ENCODE peak calls at places on chromosomes 4 and X, in six cellular contexts. One of them, this sample, is unnamed.

GRCh38 chrX:37378399-37378798 is 29.2 kb downstream of the PRRG1 start:
- DNase-seq in M059J: peak
- DNase-seq in dermis microvascular lymphatic vessel endothelial cell: peak
- DNase-seq in head of caudate nucleus: no peak
- DNase-seq in central memory CD8-positive, alpha-beta T cell: no peak
- DNase-seq in mesothelial cell of epicardium: no peak
- DNase-seq in this sample: no peak

GRCh38 chrX:103554687-103555417 is 30.5 kb upstream of the TCEAL4 start:
- DNase-seq in M059J: peak
- DNase-seq in mesothelial cell of epicardium: peak
- DNase-seq in central memory CD8-positive, alpha-beta T cell: peak
- DNase-seq in head of caudate nucleus: peak
- DNase-seq in dermis microvascular lymphatic vessel endothelial cell: peak
- DNase-seq in this sample: peak

GRCh38 chr4:156378053-156378665 is 424.5 kb upstream of the CTSO start:
- DNase-seq in dermis microvascular lymphatic vessel endothelial cell: peak
- DNase-seq in M059J: peak
- DNase-seq in mesothelial cell of epicardium: no peak
- DNase-seq in head of caudate nucleus: no peak
- DNase-seq in central memory CD8-positive, alpha-beta T cell: no peak
- DNase-seq in this sample: no peak

GRCh38 chr4:137749466-137749865 is 217.2 kb upstream of the PCDH18 start:
- DNase-seq in mesothelial cell of epicardium: no peak
- DNase-seq in head of caudate nucleus: no peak
- DNase-seq in dermis microvascular lymphatic vessel endothelial cell: peak
- DNase-seq in central memory CD8-positive, alpha-beta T cell: no peak
- DNase-seq in M059J: peak
- DNase-seq in this sample: no peak

GRCh38 chr4:3652586-3652985 is 113.6 kb upstream of the ADRA2C start:
- DNase-seq in M059J: no peak
- DNase-seq in head of caudate nucleus: no peak
- DNase-seq in mesothelial cell of epicardium: no peak
- DNase-seq in dermis microvascular lymphatic vessel endothelial cell: no peak
- DNase-seq in central memory CD8-positive, alpha-beta T cell: no peak
- DNase-seq in this sample: no peak

GRCh38 chrX:146278381-146278780 is 460.8 kb downstream of the SLITRK2 start:
- DNase-seq in M059J: no peak
- DNase-seq in dermis microvascular lymphatic vessel endothelial cell: no peak
- DNase-seq in head of caudate nucleus: no peak
- DNase-seq in central memory CD8-positive, alpha-beta T cell: no peak
- DNase-seq in mesothelial cell of epicardium: no peak
- DNase-seq in this sample: peak

GRCh38 chr4:159363376-159363775 is 260.5 kb downstream of the RAPGEF2 start:
- DNase-seq in mesothelial cell of epicardium: no peak
- DNase-seq in head of caudate nucleus: no peak
- DNase-seq in central memory CD8-positive, alpha-beta T cell: no peak
- DNase-seq in M059J: peak
- DNase-seq in dermis microvascular lymphatic vessel endothelial cell: no peak
- DNase-seq in this sample: no peak

GRCh38 chr4:108861339-108861738 is 98.5 kb upstream of the ETNPPL start:
- DNase-seq in M059J: peak
- DNase-seq in dermis microvascular lymphatic vessel endothelial cell: peak
- DNase-seq in mesothelial cell of epicardium: no peak
- DNase-seq in head of caudate nucleus: no peak
- DNase-seq in central memory CD8-positive, alpha-beta T cell: no peak
- DNase-seq in this sample: peak

GRCh38 chr4:85153221-85153620 is 186.7 kb upstream of the WDFY3 start:
- DNase-seq in M059J: peak
- DNase-seq in mesothelial cell of epicardium: no peak
- DNase-seq in dermis microvascular lymphatic vessel endothelial cell: no peak
- DNase-seq in head of caudate nucleus: no peak
- DNase-seq in central memory CD8-positive, alpha-beta T cell: no peak
- DNase-seq in this sample: no peak